ENCODE peak calls at places on chromosome 19, in seven cellular contexts. T, G, V, F, P, M and R are unnamed samples.

GRCh38 chr19:29697523-29698261 is 17.4 kb downstream of the C19orf12 start:
- DNase-seq in G (no peak), P (no peak), T (no peak), M (no peak), F (no peak), V (no peak), R (no peak)

GRCh38 chr19:36773223-36773579 is 594 bp upstream of the ZNF850 start:
- DNase-seq in V (no peak), F (no peak), M (no peak), T (no peak), G (no peak), P (no peak), R (no peak)

GRCh38 chr19:34676697-34677385 is at the start of gene SCGB2B2:
- DNase-seq in M (peak; percentile 9), G (no peak), P (no peak), V (no peak), T (peak; percentile 79), F (no peak), R (peak; percentile 24)

GRCh38 chr19:46976845-46977320 is 42.8 kb upstream of the NPAS1 start:
- DNase-seq in M (no peak), T (no peak), G (peak; percentile 65), P (peak; percentile 62), F (peak; percentile 81), V (peak; percentile 79), R (no peak)

GRCh38 chr19:33366917-33367316 is 6.6 kb upstream of the CEBPG start:
- DNase-seq in F (no peak), T (no peak), G (no peak), P (no peak), M (no peak), V (no peak), R (no peak)

GRCh38 chr19:47414469-47414868 is 4.9 kb downstream of the MEIS3 start:
- DNase-seq in F (no peak), M (no peak), T (no peak), V (no peak), P (no peak), G (peak; percentile 35), R (no peak)

GRCh38 chr19:29896790-29897189 is 45.2 kb upstream of the URI1 start:
- DNase-seq in T (no peak), G (no peak), P (no peak), F (no peak), M (no peak), V (no peak), R (no peak)

GRCh38 chr19:46610413-46610775 is 9.3 kb downstream of the CALM3 start:
- DNase-seq in T (peak; percentile 13), V (no peak), P (no peak), G (peak; percentile 10), M (no peak), F (no peak), R (no peak)

GRCh38 chr19:13063461-13064091 is 39.1 kb downstream of the LYL1 start:
- DNase-seq in G (no peak), M (no peak), T (no peak), V (peak; percentile 16), F (no peak), P (no peak), R (no peak)

GRCh38 chr19:3420244-3420755 is 53.9 kb downstream of the NFIC start:
- DNase-seq in T (no peak), V (no peak), G (no peak), P (no peak), M (no peak), F (no peak), R (no peak)

GRCh38 chr19:34408421-34408820 is 4.2 kb downstream of the PDCD2L start:
- DNase-seq in V (no peak), F (no peak), T (no peak), M (no peak), G (no peak), P (no peak), R (no peak)

GRCh38 chr19:48718711-48719231 is 754 bp downstream of the MAMSTR start:
- DNase-seq in F (no peak), V (no peak), P (no peak), T (no peak), M (no peak), G (no peak), R (no peak)

GRCh38 chr19:10625003-10625761 is at the start of gene SLC44A2:
- DNase-seq in G (peak; percentile 63), V (peak; percentile 74), F (peak; percentile 26), T (no peak), M (no peak), P (peak; percentile 94), R (no peak)

GRCh38 chr19:48342414-48342738 is 17.0 kb downstream of the EMP3 start:
- DNase-seq in P (no peak), T (no peak), M (no peak), G (peak; percentile 7), V (no peak), F (no peak), R (no peak)

GRCh38 chr19:56403261-56403660 is 871 bp upstream of the ZNF583 start:
- DNase-seq in T (no peak), V (peak; percentile 7), M (no peak), F (no peak), P (no peak), G (no peak), R (no peak)

GRCh38 chr19:56404705-56405056 is 549 bp downstream of the ZNF583 start:
- DNase-seq in P (no peak), T (no peak), M (no peak), F (no peak), V (no peak), G (no peak), R (no peak)

GRCh38 chr19:56400485-56400884 is 3.6 kb upstream of the ZNF583 start:
- DNase-seq in G (no peak), M (no peak), F (no peak), P (no peak), T (no peak), V (no peak), R (no peak)

GRCh38 chr19:56405062-56405461 is 930 bp downstream of the ZNF583 start:
- DNase-seq in P (no peak), V (no peak), T (no peak), F (no peak), G (no peak), M (no peak), R (no peak)

DNA sequence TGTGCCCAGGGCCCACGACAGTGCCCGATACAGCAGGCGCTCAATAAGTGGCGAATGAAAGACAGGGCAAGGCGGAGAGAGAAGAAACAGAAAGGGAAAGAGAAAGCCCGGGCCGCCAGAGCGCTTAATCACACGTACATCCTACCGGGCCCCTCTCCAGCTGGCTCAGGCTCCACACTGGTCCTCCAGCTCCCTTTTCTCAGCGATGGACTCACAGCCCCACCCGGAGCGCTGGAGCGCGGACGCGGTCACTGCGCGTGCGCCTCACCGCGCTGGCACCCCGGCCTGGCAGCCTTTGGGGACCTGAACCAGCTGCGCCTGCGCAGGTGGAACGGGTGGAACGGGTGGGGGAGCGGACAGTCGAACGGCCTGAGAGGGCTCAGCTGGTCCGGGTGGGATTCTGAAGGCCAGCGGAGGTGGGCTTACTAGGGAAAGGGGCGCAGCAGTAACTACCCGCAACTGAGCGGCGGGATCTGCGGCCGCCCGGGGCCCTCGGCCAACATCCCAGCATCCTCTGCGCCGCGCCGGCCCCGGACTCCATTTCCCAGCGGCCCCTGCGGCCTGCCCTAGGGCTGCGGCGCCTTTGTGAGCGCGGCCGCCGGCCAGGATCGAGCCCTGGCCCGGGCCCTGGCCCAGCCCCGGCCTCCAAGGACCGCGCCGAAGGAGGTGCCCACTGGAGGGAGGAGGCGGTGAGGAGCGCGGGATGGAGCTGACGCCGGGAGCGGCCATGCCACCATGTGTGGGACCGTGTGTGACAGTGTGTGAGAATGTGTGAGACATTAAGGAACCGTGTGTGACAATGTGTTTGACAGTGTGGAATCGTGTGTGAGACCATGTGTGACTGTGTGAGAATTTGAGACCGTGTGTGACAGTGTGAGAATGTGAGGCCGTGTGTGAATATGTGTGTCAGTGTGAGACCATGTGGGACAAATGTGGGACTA is at the start of gene ZNF583:
- DNase-seq in T (peak; percentile 87), G (peak; percentile 95), F (peak; percentile 95), P (peak; percentile 97), M (peak; percentile 88), V (peak; percentile 99), R (peak; percentile 82)
- TF ChIP-seq CTCF in T (no peak), G (peak; percentile 8), F (no peak), P (no peak), M (no peak), V (no peak), R (no peak)

GRCh38 chr19:6271721-6272410 is 7.9 kb downstream of the MLLT1 start:
- DNase-seq in T (peak; percentile 28), V (peak; percentile 92), M (no peak), F (no peak), G (peak; percentile 79), P (peak; percentile 76), R (no peak)

GRCh38 chr19:6272411-6272791 is 7.4 kb downstream of the MLLT1 start:
- DNase-seq in V (no peak), M (no peak), G (peak; percentile 48), P (no peak), F (no peak), T (no peak), R (no peak)

GRCh38 chr19:6270076-6270745 is 9.6 kb downstream of the MLLT1 start:
- DNase-seq in M (no peak), T (no peak), P (no peak), V (no peak), G (no peak), F (no peak), R (no peak)

GRCh38 chr19:6270822-6271221 is 9.0 kb downstream of the MLLT1 start:
- DNase-seq in G (no peak), V (no peak), M (no peak), T (no peak), P (no peak), F (no peak), R (no peak)

GRCh38 chr19:6271251-6271650 is 8.5 kb downstream of the MLLT1 start:
- DNase-seq in V (peak; percentile 67), M (no peak), F (no peak), G (peak; percentile 58), P (no peak), T (no peak), R (no peak)
- TF ChIP-seq CTCF in V (peak; percentile 30), M (peak; percentile 33), F (peak; percentile 44), G (peak; percentile 43), P (peak; percentile 28), T (no peak), R (no peak)

DNA sequence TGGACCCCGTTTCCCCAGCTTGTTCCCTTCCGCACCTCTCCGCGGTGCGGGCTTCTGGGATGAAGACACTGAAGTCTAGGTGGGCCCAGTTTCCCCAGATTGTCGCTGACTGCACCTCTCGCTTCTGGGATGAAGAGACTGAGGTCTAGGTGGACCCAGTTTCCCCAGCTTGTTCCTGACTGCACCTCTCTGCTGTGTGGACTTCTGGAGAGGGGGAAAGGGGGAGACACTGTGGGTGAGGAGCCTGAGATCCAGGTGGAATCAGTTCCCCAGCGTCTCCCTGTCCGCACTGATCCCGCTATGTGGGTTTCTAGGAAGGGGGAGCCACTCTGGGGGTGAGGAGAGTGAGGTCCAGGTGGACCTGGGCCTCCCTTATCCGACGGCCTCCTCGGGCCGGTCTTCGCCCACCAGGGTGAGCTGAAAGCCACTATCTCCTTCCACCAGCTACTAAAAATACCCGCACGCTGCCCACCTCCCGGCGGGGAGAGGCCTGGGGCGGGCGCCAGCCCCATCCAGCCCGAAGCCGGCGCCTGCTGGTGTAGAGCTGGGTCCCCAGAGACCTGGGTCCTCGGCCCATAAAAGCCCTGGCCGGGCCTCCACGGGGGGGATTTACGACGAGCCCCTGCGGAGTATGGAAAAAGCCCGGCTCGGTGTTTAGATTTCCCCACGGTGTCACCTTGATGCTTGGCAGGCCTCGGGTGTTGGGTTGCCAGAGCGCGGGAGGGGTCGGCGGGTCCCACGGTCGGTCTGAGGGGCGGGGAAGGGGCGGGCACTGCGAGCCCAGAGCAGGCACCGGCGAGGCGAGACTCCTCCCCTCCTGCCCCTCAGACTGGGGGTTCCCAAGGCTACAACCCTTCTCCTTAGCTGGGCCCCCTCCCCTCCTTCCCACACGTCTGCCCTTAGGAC is 10.6 kb downstream of the FUT6 start:
- DNase-seq in M (no peak), T (no peak), G (peak; percentile 50), P (peak; percentile 89), F (no peak), V (peak; percentile 27), R (peak; percentile 87)
- TF ChIP-seq CTCF in M (no peak), T (no peak), G (no peak), P (no peak), F (no peak), V (no peak), R (no peak)

GRCh38 chr19:55549500-55550320 is 4.4 kb upstream of the SBK3 start:
- DNase-seq in T (no peak), G (no peak), V (peak; percentile 82), P (peak; percentile 61), F (peak; percentile 71), M (no peak), R (no peak)
- TF ChIP-seq CTCF in T (no peak), G (no peak), V (peak; percentile 12), P (no peak), F (peak; percentile 36), M (no peak), R (no peak)